ENCODE peak calls at places on chromosomes 7 and 10, in four cellular contexts. C, N, I and J are unnamed samples.
A peak's percentile ranks its signal among the peaks of the same experiment; 100 is the strongest.

GRCh38 chr10:43595739-43596298 is 10.4 kb upstream of the ZNF485 start:
- DNase-seq in C (no peak), N (peak; percentile 78), I (no peak), J (no peak)

GRCh38 chr10:6275022-6275997 is 72.6 kb downstream of the PFKFB3 start:
- DNase-seq in C (peak; percentile 53), N (peak; percentile 49), I (peak; percentile 48), J (peak; percentile 43)

GRCh38 chr7:156984209-156984891 is 26.1 kb downstream of the MNX1 start:
- DNase-seq in C (no peak), N (no peak), I (no peak), J (no peak)

GRCh38 chr7:30887464-30887872 is 24.2 kb upstream of the AQP1 start:
- DNase-seq in C (no peak), N (no peak), I (no peak), J (no peak)

GRCh38 chr10:94307046-94307615 is 55.6 kb downstream of the NOC3L start:
- DNase-seq in C (no peak), N (no peak), I (no peak), J (no peak)

GRCh38 chr7:135508853-135509588 is 881 bp downstream of the CNOT4 start:
- DNase-seq in C (peak; percentile 38), N (peak; percentile 13), I (no peak), J (no peak)

GRCh38 chr7:67692425-67692824 is 695.8 kb downstream of the TYW1 start:
- DNase-seq in C (no peak), N (no peak), I (no peak), J (no peak)

GRCh38 chr7:43463401-43463980 is 119.4 kb upstream of the STK17A start:
- DNase-seq in C (no peak), N (no peak), I (no peak), J (no peak)

GRCh38 chr7:51014811-51015210 is 232.1 kb upstream of the GRB10 start:
- DNase-seq in C (no peak), N (no peak), I (no peak), J (no peak)

GRCh38 chr7:41732279-41733062 is 29.6 kb upstream of the INHBA start:
- DNase-seq in C (no peak), N (no peak), I (no peak), J (no peak)

GRCh38 chr7:759569-759968 is 32.5 kb upstream of the PRKAR1B start:
- DNase-seq in C (no peak), N (no peak), I (no peak), J (no peak)

GRCh38 chr10:106565546-106565945 is 599.0 kb downstream of the SORCS1 start:
- DNase-seq in C (no peak), N (no peak), I (no peak), J (no peak)

GRCh38 chr7:84536256-84536870 is 341.8 kb upstream of the SEMA3A start:
- DNase-seq in C (no peak), N (no peak), I (no peak), J (no peak)

GRCh38 chr7:73851410-73852338 is 9.3 kb upstream of the TMEM270 start:
- DNase-seq in C (peak; percentile 52), N (peak; percentile 41), I (peak; percentile 61), J (no peak)

GRCh38 chr7:130529417-130529816 is 37.5 kb downstream of the MEST start:
- DNase-seq in C (no peak), N (no peak), I (no peak), J (no peak)

GRCh38 chr7:157684596-157685429 is 348.0 kb downstream of the DNAJB6 start:
- DNase-seq in C (no peak), N (no peak), I (no peak), J (peak; percentile 47)

GRCh38 chr10:20892796-20893195 is 4.3 kb downstream of the NEBL start:
- DNase-seq in C (no peak), N (no peak), I (no peak), J (no peak)

GRCh38 chr10:70816220-70816894 is 609 bp downstream of the SGPL1 start:
- DNase-seq in C (peak; percentile 74), N (no peak), I (no peak), J (peak; percentile 67)

GRCh38 chr10:5442056-5442989 is 30.0 kb downstream of the NET1 start:
- DNase-seq in C (peak; percentile 43), N (no peak), I (peak; percentile 29), J (no peak)

GRCh38 chr7:69699949-69700715 is 101.9 kb downstream of the AUTS2 start:
- DNase-seq in C (no peak), N (no peak), I (no peak), J (no peak)

GRCh38 chr10:59709472-59710125 is at the start of gene SLC16A9:
- DNase-seq in C (peak; percentile 12), N (peak; percentile 8), I (peak; percentile 66), J (peak; percentile 79)

GRCh38 chr10:29688230-29688634 is 53.5 kb upstream of the SVIL start:
- DNase-seq in C (no peak), N (no peak), I (no peak), J (peak; percentile 52)

GRCh38 chr10:5645944-5646617 is 20.3 kb downstream of the ASB13 start:
- DNase-seq in C (no peak), N (no peak), I (no peak), J (no peak)

GRCh38 chr10:128579280-128579679 is 453.1 kb upstream of the MKI67 start:
- DNase-seq in C (no peak), N (no peak), I (no peak), J (no peak)

GRCh38 chr7:99380823-99381663 is 6.5 kb downstream of the ARPC1B start:
- DNase-seq in C (peak; percentile 72), N (peak; percentile 88), I (no peak), J (no peak)

GRCh38 chr7:13920053-13920697 is 69.3 kb downstream of the ETV1 start:
- DNase-seq in C (peak; percentile 0), N (no peak), I (peak; percentile 9), J (no peak)

GRCh38 chr10:133125901-133126300 is 34.1 kb upstream of the KNDC1 start:
- DNase-seq in C (no peak), N (no peak), I (no peak), J (no peak)

GRCh38 chr10:790821-791551 is 101.5 kb upstream of the DIP2C start:
- DNase-seq in C (no peak), N (no peak), I (no peak), J (no peak)

GRCh38 chr7:105713488-105714465 is 132.5 kb upstream of the EFCAB10 start:
- DNase-seq in C (no peak), N (no peak), I (no peak), J (no peak)

GRCh38 chr7:155763122-155763521 is 49.1 kb downstream of the SHH start:
- DNase-seq in C (no peak), N (no peak), I (no peak), J (no peak)

GRCh38 chr10:69895759-69896158 is 94.1 kb downstream of the COL13A1 start:
- DNase-seq in C (no peak), N (no peak), I (no peak), J (no peak)

GRCh38 chr7:132709971-132710567 is 133.8 kb upstream of the PLXNA4 start:
- DNase-seq in C (peak; percentile 10), N (no peak), I (peak; percentile 49), J (peak; percentile 22)

GRCh38 chr10:14409247-14409646 is 78.5 kb upstream of the FRMD4A start:
- DNase-seq in C (no peak), N (no peak), I (no peak), J (no peak)

GRCh38 chr7:75967573-75967997 is 26.8 kb downstream of the TMEM120A start:
- DNase-seq in C (no peak), N (no peak), I (no peak), J (no peak)

GRCh38 chr10:80498039-80498832 is 39.5 kb upstream of the SH2D4B start:
- DNase-seq in C (no peak), N (no peak), I (no peak), J (no peak)

GRCh38 chr10:45624724-45625123 is 47.8 kb downstream of the ZFAND4 start:
- DNase-seq in C (no peak), N (no peak), I (no peak), J (no peak)

GRCh38 chr10:114767589-114768393 is 53.8 kb upstream of the FHIP2A start:
- DNase-seq in C (no peak), N (no peak), I (peak; percentile 11), J (peak; percentile 62)

GRCh38 chr10:70078329-70078728 is 25.7 kb downstream of the MACROH2A2 start:
- DNase-seq in C (no peak), N (no peak), I (no peak), J (no peak)

GRCh38 chr7:80499350-80499955 is 12.4 kb downstream of the GNAT3 start:
- DNase-seq in C (peak; percentile 72), N (no peak), I (no peak), J (peak; percentile 12)

GRCh38 chr7:151137076-151137611 is 30.4 kb downstream of the GBX1 start:
- DNase-seq in C (no peak), N (no peak), I (no peak), J (peak; percentile 39)

GRCh38 chr7:2175091-2175490 is 57.7 kb downstream of the MAD1L1 start:
- DNase-seq in C (no peak), N (no peak), I (no peak), J (no peak)
- TF ChIP-seq CREM in C (no peak), N (no peak), I (no peak), J (no peak)

GRCh38 chr10:88800152-88801125 is 2.1 kb upstream of the LIPM start:
- DNase-seq in C (no peak), N (no peak), I (no peak), J (no peak)
- TF ChIP-seq CREM in C (no peak), N (no peak), I (no peak), J (no peak)

GRCh38 chr7:19239951-19240350 is 94.7 kb upstream of the FERD3L start:
- DNase-seq in C (no peak), N (no peak), I (no peak), J (no peak)
- TF ChIP-seq CREM in C (no peak), N (no peak), I (no peak), J (no peak)

GRCh38 chr10:88131561-88132139 is 268.2 kb downstream of the PTEN start:
- DNase-seq in C (no peak), N (no peak), I (no peak), J (peak; percentile 19)
- TF ChIP-seq CREM in C (no peak), N (no peak), I (no peak), J (no peak)

DNA sequence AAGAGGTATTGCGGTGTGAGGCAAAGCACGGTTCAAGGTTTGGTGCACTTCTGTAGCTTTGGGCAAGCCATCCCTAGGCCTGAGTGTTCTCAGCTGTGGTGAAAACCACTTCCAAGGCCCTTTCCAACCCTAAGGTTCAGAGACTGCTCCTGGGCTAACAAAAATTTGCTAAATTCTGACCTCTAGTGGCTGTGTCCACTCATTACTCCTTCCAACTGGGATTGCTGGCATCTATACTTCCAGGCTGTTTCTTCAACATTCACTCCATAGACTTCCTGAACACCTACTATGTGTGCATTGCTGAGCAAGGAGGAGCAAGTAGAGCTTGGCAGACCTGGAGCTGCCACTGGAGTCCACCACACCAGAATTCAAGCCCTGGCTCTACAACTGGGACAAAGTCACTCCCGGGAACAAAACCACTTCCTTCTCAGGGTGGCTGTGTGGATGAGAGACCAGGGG is 29.3 kb upstream of the SH3PXD2A start:
- DNase-seq in C (peak; percentile 53), N (no peak), I (peak; percentile 54), J (peak; percentile 31)
- TF ChIP-seq CREM in C (no peak), N (no peak), I (no peak), J (no peak)

DNA sequence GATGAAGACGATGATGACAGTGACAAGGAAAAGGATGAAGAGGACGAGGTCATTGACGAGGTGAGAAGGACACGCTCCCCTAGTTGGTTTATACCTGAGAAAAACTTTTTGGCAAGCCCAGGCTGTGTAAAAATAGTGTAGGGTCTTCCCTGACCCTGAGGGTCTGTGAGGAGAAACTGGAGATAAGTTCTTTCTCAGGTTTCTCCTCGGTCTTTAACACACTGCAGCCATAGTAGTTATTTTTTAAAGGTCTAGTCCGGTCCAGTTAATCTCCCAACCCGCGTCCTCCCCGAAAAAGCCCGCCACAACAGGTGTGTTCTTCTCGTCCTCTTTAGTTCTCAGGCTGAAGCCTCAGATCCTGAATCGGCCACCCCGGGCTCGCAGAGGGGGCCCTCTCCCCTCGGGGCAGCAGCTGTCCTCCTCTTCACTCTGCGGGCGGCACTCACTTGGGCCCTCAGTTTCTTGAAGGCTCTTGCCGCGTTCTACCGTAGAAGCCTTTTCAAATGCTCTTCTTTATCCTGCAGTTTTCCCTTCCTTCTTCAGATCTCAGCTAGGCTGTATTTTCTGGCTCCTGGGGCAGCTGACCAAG is 411 bp downstream of the BCCIP start:
- DNase-seq in C (no peak), N (no peak), I (no peak), J (no peak)
- TF ChIP-seq CREM in C (no peak), N (no peak), I (no peak), J (no peak)